ENCODE peak calls at places on chromosomes 11 and 22, in four cellular contexts. A is C1 segment of cervical spinal cord, O is lower lobe of right lung, Z is skeletal muscle cell. L is an unnamed sample.

GRCh38 chr11:127000991-127001390 is 421 bp upstream of the KIRREL3 start:
- DNase-seq in A (no peak), O (no peak), Z (no peak), L (no peak)

GRCh38 chr11:13669544-13670488 is 1.3 kb downstream of the FAR1 start:
- DNase-seq in A (no peak), O (no peak), Z (no peak), L (no peak)

GRCh38 chr11:33904128-33904527 is 12.3 kb upstream of the LMO2 start:
- DNase-seq in A (no peak), O (no peak), Z (no peak), L (no peak)

GRCh38 chr22:35684270-35684700 is 33.4 kb upstream of the APOL5 start:
- DNase-seq in A (no peak), O (no peak), Z (no peak), L (peak; percentile 75)

GRCh38 chr11:20015529-20016427 is 144.5 kb downstream of the DBX1 start:
- DNase-seq in A (no peak), O (no peak), Z (no peak), L (no peak)

GRCh38 chr11:130636672-130637463 is 188.4 kb downstream of the ADAMTS15 start:
- DNase-seq in A (no peak), O (no peak), Z (peak; percentile 54), L (no peak)

GRCh38 chr22:37809672-37810333 is 2.1 kb downstream of the GCAT start:
- DNase-seq in A (no peak), O (no peak), Z (no peak), L (no peak)

GRCh38 chr11:44583353-44583669 is 17.8 kb downstream of the CD82 start:
- DNase-seq in A (no peak), O (no peak), Z (no peak), L (no peak)

GRCh38 chr22:39205344-39206021 is 39.3 kb downstream of the PDGFB start:
- DNase-seq in A (no peak), O (peak; percentile 21), Z (no peak), L (no peak)

GRCh38 chr11:1563149-1563638 is 8.9 kb downstream of the DUSP8 start:
- DNase-seq in A (no peak), O (no peak), Z (no peak), L (no peak)

GRCh38 chr11:103887001-103887680 is 149.3 kb upstream of the DDI1 start:
- DNase-seq in A (no peak), O (no peak), Z (no peak), L (peak; percentile 99)

L was measured in Karpas-422.